ENCODE peak calls at places on chromosomes 13 and 19, in seven cellular contexts. One of them, this sample, is unnamed.
A peak's percentile ranks its signal among the peaks of the same experiment; 100 is the strongest.

GRCh38 chr13:113084943-113085540 is 20.5 kb upstream of the F7 start:
- DNase-seq in hypothalamus: no peak
- DNase-seq in pancreas: peak; percentile 69
- DNase-seq in nephron progenitor cell: no peak
- DNase-seq in T-helper 17 cell: no peak
- DNase-seq in K562: no peak
- DNase-seq in SHP77 treated with DMSO at 0.1 percent for 48 hours: no peak
- DNase-seq in this sample: no peak

GRCh38 chr13:27012482-27013197 is 159.0 kb downstream of the USP12 start:
- DNase-seq in hypothalamus: no peak
- DNase-seq in pancreas: no peak
- DNase-seq in nephron progenitor cell: no peak
- DNase-seq in T-helper 17 cell: no peak
- DNase-seq in K562: no peak
- DNase-seq in SHP77 treated with DMSO at 0.1 percent for 48 hours: no peak
- DNase-seq in this sample: no peak

GRCh38 chr19:40264314-40265054 is 20.7 kb downstream of the AKT2 start:
- DNase-seq in hypothalamus: no peak
- DNase-seq in pancreas: peak; percentile 40
- DNase-seq in nephron progenitor cell: no peak
- DNase-seq in T-helper 17 cell: no peak
- DNase-seq in K562: no peak
- DNase-seq in SHP77 treated with DMSO at 0.1 percent for 48 hours: no peak
- DNase-seq in this sample: no peak

GRCh38 chr19:8261881-8262280 is 46.3 kb downstream of the CD320 start:
- DNase-seq in hypothalamus: no peak
- DNase-seq in pancreas: peak; percentile 76
- DNase-seq in nephron progenitor cell: no peak
- DNase-seq in T-helper 17 cell: no peak
- DNase-seq in K562: no peak
- DNase-seq in SHP77 treated with DMSO at 0.1 percent for 48 hours: no peak
- DNase-seq in this sample: no peak

GRCh38 chr19:41936416-41936850 is 8.2 kb upstream of the ERFL start:
- DNase-seq in hypothalamus: no peak
- DNase-seq in pancreas: no peak
- DNase-seq in nephron progenitor cell: no peak
- DNase-seq in T-helper 17 cell: no peak
- DNase-seq in K562: no peak
- DNase-seq in SHP77 treated with DMSO at 0.1 percent for 48 hours: no peak
- DNase-seq in this sample: peak; percentile 20

GRCh38 chr13:79451500-79451962 is 29.4 kb upstream of the NDFIP2 start:
- DNase-seq in hypothalamus: no peak
- DNase-seq in pancreas: no peak
- DNase-seq in nephron progenitor cell: no peak
- DNase-seq in T-helper 17 cell: peak; percentile 76
- DNase-seq in K562: peak; percentile 90
- DNase-seq in SHP77 treated with DMSO at 0.1 percent for 48 hours: no peak
- DNase-seq in this sample: no peak

GRCh38 chr19:21321996-21322395 is 7.2 kb downstream of the ZNF708 start:
- DNase-seq in hypothalamus: no peak
- DNase-seq in pancreas: no peak
- DNase-seq in nephron progenitor cell: no peak
- DNase-seq in T-helper 17 cell: no peak
- DNase-seq in K562: no peak
- DNase-seq in SHP77 treated with DMSO at 0.1 percent for 48 hours: no peak
- DNase-seq in this sample: no peak

GRCh38 chr19:45171211-45171623 is 6.8 kb downstream of the TRAPPC6A start:
- DNase-seq in hypothalamus: no peak
- DNase-seq in pancreas: no peak
- DNase-seq in nephron progenitor cell: no peak
- DNase-seq in T-helper 17 cell: peak; percentile 30
- DNase-seq in K562: peak; percentile 77
- DNase-seq in SHP77 treated with DMSO at 0.1 percent for 48 hours: no peak
- DNase-seq in this sample: no peak

GRCh38 chr19:5215431-5215830 is 125.2 kb downstream of the PTPRS start:
- DNase-seq in hypothalamus: no peak
- DNase-seq in pancreas: peak; percentile 57
- DNase-seq in nephron progenitor cell: no peak
- DNase-seq in T-helper 17 cell: no peak
- DNase-seq in K562: no peak
- DNase-seq in SHP77 treated with DMSO at 0.1 percent for 48 hours: no peak
- DNase-seq in this sample: no peak

GRCh38 chr19:4896372-4896771 is 6.3 kb downstream of the ARRDC5 start:
- DNase-seq in hypothalamus: no peak
- DNase-seq in pancreas: no peak
- DNase-seq in nephron progenitor cell: no peak
- DNase-seq in T-helper 17 cell: no peak
- DNase-seq in K562: no peak
- DNase-seq in SHP77 treated with DMSO at 0.1 percent for 48 hours: no peak
- DNase-seq in this sample: no peak

GRCh38 chr19:34482380-34483250 is 1.1 kb downstream of the WTIP start:
- DNase-seq in hypothalamus: no peak
- DNase-seq in pancreas: no peak
- DNase-seq in nephron progenitor cell: peak; percentile 70
- DNase-seq in T-helper 17 cell: no peak
- DNase-seq in K562: no peak
- DNase-seq in SHP77 treated with DMSO at 0.1 percent for 48 hours: no peak
- DNase-seq in this sample: peak; percentile 66

GRCh38 chr13:21849323-21849722 is 178.4 kb downstream of the FGF9 start:
- DNase-seq in hypothalamus: no peak
- DNase-seq in pancreas: no peak
- DNase-seq in nephron progenitor cell: peak; percentile 6
- DNase-seq in T-helper 17 cell: no peak
- DNase-seq in K562: peak; percentile 21
- DNase-seq in SHP77 treated with DMSO at 0.1 percent for 48 hours: no peak
- DNase-seq in this sample: peak; percentile 30